ENCODE peak calls at places on chromosomes 5 and 9, in four cellular contexts. F, A, Q and K are unnamed samples.

GRCh38 chr9:114078781-114079156 is 669 bp upstream of the AMBP start:
- DNase-seq in F (no peak), A (no peak), Q (no peak), K (no peak)

GRCh38 chr5:122694884-122695283 is 80.0 kb upstream of the SNX2 start:
- DNase-seq in Q (no peak), A (no peak), F (no peak), K (no peak)

GRCh38 chr9:91903126-91903911 is 46.7 kb downstream of the ROR2 start:
- DNase-seq in A (no peak), F (no peak), Q (no peak), K (no peak)

GRCh38 chr9:116569111-116569510 is 118.0 kb upstream of the TRIM32 start:
- DNase-seq in Q (peak; percentile 45), A (no peak), F (no peak), K (no peak)

GRCh38 chr9:2620876-2621677 is 510 bp upstream of the VLDLR start:
- DNase-seq in A (peak; percentile 67), F (peak; percentile 79), Q (peak; percentile 82), K (peak; percentile 52)

GRCh38 chr9:126357074-126357473 is 30.4 kb downstream of the MVB12B start:
- DNase-seq in A (no peak), Q (no peak), F (peak; percentile 67), K (no peak)

GRCh38 chr9:93202919-93203712 is 19.2 kb downstream of the WNK2 start:
- DNase-seq in F (no peak), A (no peak), Q (no peak), K (no peak)

GRCh38 chr5:16550316-16550952 is 66.4 kb downstream of the RETREG1 start:
- DNase-seq in Q (peak; percentile 53), A (peak; percentile 22), F (peak; percentile 90), K (peak; percentile 34)

GRCh38 chr5:169009171-169009570 is 291.8 kb downstream of the SLIT3 start:
- DNase-seq in A (no peak), F (no peak), Q (no peak), K (peak; percentile 17)

GRCh38 chr9:133238272-133238850 is 29.3 kb upstream of the OBP2B start:
- DNase-seq in A (peak; percentile 60), F (no peak), Q (peak; percentile 6), K (peak; percentile 11)

GRCh38 chr5:67879619-67880357 is 335.8 kb upstream of the PIK3R1 start:
- DNase-seq in A (no peak), Q (peak; percentile 51), F (no peak), K (no peak)

GRCh38 chr9:93892748-93893147 is 62.4 kb downstream of the BARX1 start:
- DNase-seq in Q (no peak), A (no peak), F (no peak), K (no peak)

GRCh38 chr5:148224131-148224742 is 14.1 kb upstream of the MARCOL start:
- DNase-seq in F (no peak), A (no peak), Q (no peak), K (no peak)

GRCh38 chr5:157177935-157178334 is 2.7 kb upstream of the ITK start:
- DNase-seq in A (no peak), Q (no peak), F (no peak), K (no peak)